ENCODE peak calls at places on chromosomes 7 and 10, in four cellular contexts. H is Panc1, R is RWPE1, S is adrenal gland. J is an unnamed sample.

GRCh38 chr10:114486938-114487814 is 82.9 kb upstream of the AFAP1L2 start:
- DNase-seq in R (peak), S (no peak), H (no peak), J (no peak)

GRCh38 chr7:137865764-137866163 is 19.0 kb upstream of the DGKI start:
- DNase-seq in R (no peak), S (no peak), H (no peak), J (no peak)

GRCh38 chr10:9535744-9536143 is 1481.3 kb downstream of the GATA3 start:
- DNase-seq in H (no peak), R (no peak), S (no peak), J (no peak)

GRCh38 chr10:88314362-88314761 is 268.8 kb downstream of the RNLS start:
- DNase-seq in R (no peak), H (no peak), S (no peak), J (no peak)

GRCh38 chr7:22443370-22444180 is 56.4 kb downstream of the STEAP1B start:
- DNase-seq in S (no peak), H (no peak), R (no peak), J (no peak)

GRCh38 chr7:129210256-129210988 is 14.4 kb upstream of the AHCYL2 start:
- DNase-seq in S (peak), R (peak), H (no peak), J (peak)

GRCh38 chr10:123144697-123145541 is 3.0 kb upstream of the HMX2 start:
- DNase-seq in H (no peak), S (no peak), R (no peak), J (peak)

GRCh38 chr7:123432601-123433000 is 101.8 kb downstream of the IQUB start:
- DNase-seq in R (no peak), H (no peak), S (no peak), J (no peak)

GRCh38 chr10:11687779-11688447 is 54.3 kb upstream of the ECHDC3 start:
- DNase-seq in H (no peak), R (peak), S (no peak), J (no peak)

GRCh38 chr10:124665558-124665957 is 78.6 kb downstream of the FAM53B start:
- DNase-seq in S (no peak), R (no peak), H (no peak), J (no peak)

GRCh38 chr7:27519801-27520200 is 142.9 kb downstream of the HIBADH start:
- DNase-seq in H (no peak), R (no peak), S (no peak), J (no peak)

GRCh38 chr10:111151595-111151994 is 74.8 kb downstream of the ADRA2A start:
- DNase-seq in R (no peak), S (no peak), H (no peak), J (no peak)

GRCh38 chr10:50224330-50224952 is 26.9 kb downstream of the ASAH2 start:
- DNase-seq in S (peak), H (peak), R (peak), J (peak)

GRCh38 chr7:18893156-18893555 is 224.3 kb downstream of the TWIST1 start:
- DNase-seq in S (no peak), R (no peak), H (no peak), J (no peak)

GRCh38 chr10:118581340-118581739 is 14.1 kb downstream of the PRLHR start:
- DNase-seq in R (no peak), H (no peak), S (no peak), J (no peak)

GRCh38 chr10:32112055-32112454 is 55.8 kb upstream of the KIF5B start:
- DNase-seq in R (peak), S (no peak), H (no peak), J (no peak)

GRCh38 chr10:84138478-84139125 is 707 bp upstream of the GHITM start:
- DNase-seq in S (peak), R (no peak), H (peak), J (peak)

GRCh38 chr10:69864321-69864720 is 62.6 kb downstream of the COL13A1 start:
- DNase-seq in S (no peak), H (peak), R (peak), J (no peak)

GRCh38 chr10:89921422-89921821 is 220.0 kb downstream of the KIF20B start:
- DNase-seq in H (no peak), R (peak), S (no peak), J (no peak)

GRCh38 chr10:77179015-77179695 is 458.5 kb downstream of the KCNMA1 start:
- DNase-seq in H (no peak), S (peak), R (peak), J (no peak)

GRCh38 chr7:130695840-130696239 is 9.5 kb upstream of the TSGA13 start:
- DNase-seq in R (peak), S (no peak), H (peak), J (peak)

GRCh38 chr10:23442936-23443335 is 4.1 kb downstream of the OTUD1 start:
- DNase-seq in H (no peak), S (no peak), R (no peak), J (no peak)

GRCh38 chr10:96501985-96502384 is 11.7 kb downstream of the TLL2 start:
- DNase-seq in S (no peak), H (no peak), R (peak), J (no peak)

DNA sequence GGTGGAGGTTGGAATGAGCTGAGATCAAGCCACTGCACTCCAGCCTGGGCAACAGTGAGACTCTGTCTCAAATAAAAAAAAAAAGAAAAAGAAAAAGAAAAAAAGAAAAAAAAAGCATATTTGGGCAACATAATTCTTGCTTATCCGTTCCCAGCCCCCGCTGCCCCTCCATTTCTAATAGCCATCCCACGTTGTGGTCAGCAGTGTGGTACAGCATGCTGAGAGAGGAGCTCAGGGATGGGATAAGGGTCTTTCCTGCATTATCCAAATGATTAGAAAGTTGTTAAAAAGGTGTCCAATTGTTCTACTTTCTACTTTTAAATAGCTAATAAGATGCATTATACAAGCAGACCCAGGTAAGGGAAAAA is 104.9 kb upstream of the ZNF92 start:
- DNase-seq in S (no peak), R (no peak), H (no peak), J (no peak)
- TF ChIP-seq CTCF in S (no peak), R (no peak), H (no peak), J (no peak)

DNA sequence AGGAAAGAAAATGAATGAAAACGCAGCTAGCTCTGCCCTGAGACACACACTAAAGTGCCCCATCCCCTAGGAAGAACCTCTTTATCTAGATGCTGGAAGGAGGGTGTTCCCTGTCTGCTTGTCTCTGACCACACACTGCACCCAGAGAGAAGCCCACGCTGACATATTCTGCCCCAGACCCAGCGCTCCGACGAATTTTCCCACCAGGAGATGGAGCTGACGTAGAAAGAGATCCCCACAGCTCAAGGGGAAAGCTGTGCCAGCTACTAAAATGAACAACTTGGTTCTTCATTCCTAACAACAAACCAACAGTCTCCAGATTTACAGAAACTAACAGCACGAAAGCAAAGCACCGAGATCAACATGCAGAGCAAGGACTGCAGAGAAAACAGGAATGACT is 73.3 kb downstream of the KIAA1549 start:
- DNase-seq in R (no peak), S (no peak), H (no peak), J (no peak)
- TF ChIP-seq CTCF in R (no peak), S (no peak), H (no peak), J (no peak)

DNA sequence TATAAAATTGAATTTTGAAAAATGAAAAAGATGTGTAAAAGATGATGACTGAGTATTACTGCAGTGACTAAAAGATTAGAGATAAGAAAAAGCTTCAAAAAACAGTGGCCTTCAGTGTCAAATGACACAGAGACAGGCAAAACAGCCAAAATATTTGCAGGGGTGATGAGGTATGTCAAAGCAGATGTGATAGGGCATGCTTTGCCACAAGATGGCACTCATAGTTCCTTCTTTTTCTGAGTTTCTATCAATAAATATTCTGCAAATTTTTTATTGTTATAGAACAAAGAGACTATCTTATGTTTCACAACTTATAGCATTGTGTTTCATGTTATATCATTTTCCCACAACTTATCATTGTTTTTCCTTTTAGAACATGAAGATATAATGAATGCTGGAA is 344.1 kb upstream of the HPS1 start:
- DNase-seq in S (no peak), H (no peak), R (peak), J (peak)
- TF ChIP-seq CTCF in S (peak), H (peak), R (peak), J (peak)

GRCh38 chr7:100476903-100477870 is 1.8 kb downstream of the TSC22D4 start:
- DNase-seq in R (no peak), S (no peak), H (no peak), J (no peak)
- TF ChIP-seq CTCF in R (peak), S (peak), H (no peak), J (peak)

DNA sequence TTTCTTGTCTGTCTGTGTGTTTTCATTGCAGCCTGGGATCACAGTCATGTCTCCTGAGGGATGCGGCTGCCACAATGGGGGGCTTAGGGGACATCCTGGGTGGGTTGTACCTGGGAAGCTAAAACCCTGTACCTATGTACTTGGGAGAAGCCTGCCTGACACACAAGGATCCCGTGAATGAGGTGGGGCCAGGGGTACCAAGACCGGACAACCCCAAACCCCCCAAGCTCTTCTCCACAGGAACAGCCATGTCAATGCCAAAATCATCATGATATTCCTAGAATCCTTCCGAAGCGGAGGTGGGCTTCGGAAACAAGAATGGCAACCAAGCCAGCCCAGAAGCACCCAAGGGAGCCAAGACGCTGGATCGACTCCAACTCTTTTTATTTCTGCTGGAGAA is 260.3 kb upstream of the TCERG1L start:
- DNase-seq in H (no peak), R (no peak), S (no peak), J (no peak)
- TF ChIP-seq CTCF in H (no peak), R (no peak), S (no peak), J (no peak)

DNA sequence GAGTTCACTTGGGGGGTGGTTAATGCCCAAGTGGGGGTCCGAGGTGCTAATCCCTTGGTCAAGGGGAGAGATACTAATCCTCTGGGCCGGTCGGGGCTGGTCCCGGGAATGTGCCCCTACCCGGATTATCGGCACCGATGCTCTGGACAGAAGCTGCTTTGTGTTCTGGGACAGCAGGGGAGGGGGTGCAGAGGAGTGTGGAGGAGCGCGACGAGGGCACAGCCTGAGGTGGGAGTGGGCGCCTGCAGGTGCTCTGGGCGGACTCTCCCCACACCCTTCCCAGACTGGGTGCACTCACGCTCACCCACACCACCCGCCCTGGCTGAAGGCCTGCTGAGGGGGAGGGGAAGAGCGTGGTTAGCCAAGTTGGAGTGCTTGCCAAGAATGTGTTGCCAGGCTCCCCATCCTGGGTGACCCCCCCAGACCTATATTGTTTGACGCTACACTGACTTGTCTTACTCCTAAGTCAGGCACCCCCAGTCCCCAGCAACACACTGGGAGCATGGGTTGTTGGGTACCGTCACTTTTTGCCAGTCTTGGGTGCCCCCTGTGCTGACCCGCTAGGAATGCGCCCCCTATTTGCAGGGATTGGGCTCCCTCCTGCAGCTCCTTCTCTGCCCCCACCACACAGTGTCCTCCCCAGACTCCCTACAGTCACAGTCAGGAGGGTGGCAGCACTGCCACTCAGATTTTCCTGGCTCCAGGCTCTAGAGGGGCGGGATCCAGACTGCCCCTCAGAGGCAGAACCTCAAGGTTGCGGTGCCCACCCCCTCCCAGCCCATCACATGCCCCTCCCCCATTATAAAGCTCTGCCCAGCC is 1.2 kb downstream of the SLC4A2 start:
- DNase-seq in H (no peak), S (peak), R (peak), J (no peak)
- TF ChIP-seq CTCF in H (no peak), S (no peak), R (no peak), J (no peak)

GRCh38 chr7:26187380-26188290 is 12.9 kb downstream of the HNRNPA2B1 start:
- DNase-seq in S (no peak), R (no peak), H (no peak), J (no peak)
- TF ChIP-seq CTCF in S (no peak), R (no peak), H (no peak), J (no peak)

GRCh38 chr7:92253251-92253650 is 7.5 kb downstream of the ANKIB1 start:
- DNase-seq in R (no peak), S (no peak), H (no peak), J (no peak)

GRCh38 chr7:92259062-92259461 is 13.3 kb downstream of the ANKIB1 start:
- DNase-seq in R (no peak), H (no peak), S (no peak), J (no peak)

GRCh38 chr7:92251181-92251580 is 5.4 kb downstream of the ANKIB1 start:
- DNase-seq in S (no peak), H (no peak), R (no peak), J (no peak)

GRCh38 chr7:92259610-92260247 is 14.0 kb downstream of the ANKIB1 start:
- DNase-seq in R (no peak), S (no peak), H (no peak), J (no peak)

GRCh38 chr7:92255308-92255707 is 9.5 kb downstream of the ANKIB1 start:
- DNase-seq in S (no peak), R (no peak), H (no peak), J (no peak)
- TF ChIP-seq CTCF in S (no peak), R (no peak), H (no peak), J (no peak)